ENCODE peak calls at places on chromosomes 6 and 20, in seven cellular contexts. J is upper lobe of right lung; N is RWPE1; Q is astrocyte; T is astrocyte of the spinal cord; I is Peyer's patch; H is CD4-positive, alpha-beta T cell. U is an unnamed sample.

GRCh38 chr6:149961728-149962425 is 1.9 kb upstream of the ULBP1 start:
- DNase-seq in J (no peak), N (no peak), Q (no peak), T (no peak), I (no peak), H (no peak), U (no peak)

GRCh38 chr20:44429017-44429339 is 46.7 kb upstream of the TTPAL start:
- DNase-seq in J (no peak), N (no peak), Q (no peak), T (no peak), I (no peak), H (no peak), U (no peak)

GRCh38 chr6:157625764-157626163 is 197.3 kb upstream of the SNX9 start:
- DNase-seq in J (no peak), N (no peak), Q (no peak), T (no peak), I (no peak), H (no peak), U (no peak)

GRCh38 chr6:42104095-42104806 is 38.2 kb downstream of the C6orf132 start:
- DNase-seq in J (peak; percentile 93), N (no peak), Q (no peak), T (peak; percentile 51), I (peak; percentile 60), H (peak; percentile 61), U (peak; percentile 90)

GRCh38 chr6:128438311-128438916 is 82.0 kb downstream of the PTPRK start:
- DNase-seq in J (no peak), N (no peak), Q (peak; percentile 19), T (no peak), I (no peak), H (no peak), U (no peak)

GRCh38 chr20:5170341-5170740 is 43.5 kb downstream of the CDS2 start:
- DNase-seq in J (no peak), N (no peak), Q (no peak), T (no peak), I (no peak), H (no peak), U (no peak)

GRCh38 chr6:95091823-95092436 is 485.4 kb upstream of the MANEA start:
- DNase-seq in J (no peak), N (peak; percentile 33), Q (peak; percentile 36), T (peak; percentile 83), I (no peak), H (no peak), U (no peak)

GRCh38 chr6:87472525-87473418 is at the start of gene SLC35A1:
- DNase-seq in J (peak; percentile 95), N (peak; percentile 78), Q (peak; percentile 70), T (peak; percentile 89), I (peak; percentile 81), H (peak; percentile 79), U (peak; percentile 92)

GRCh38 chr6:113306552-113307145 is 550.5 kb upstream of the MARCKS start:
- DNase-seq in J (peak; percentile 68), N (peak; percentile 23), Q (no peak), T (no peak), I (peak; percentile 76), H (peak; percentile 2), U (peak; percentile 35)

GRCh38 chr20:458766-459165 is 3.6 kb downstream of the TBC1D20 start:
- DNase-seq in J (no peak), N (no peak), Q (no peak), T (no peak), I (no peak), H (no peak), U (no peak)

GRCh38 chr20:460707-461106 is 1.6 kb downstream of the TBC1D20 start:
- DNase-seq in J (no peak), N (peak; percentile 35), Q (no peak), T (no peak), I (no peak), H (no peak), U (no peak)

GRCh38 chr20:461254-462198 is 807 bp downstream of the TBC1D20 start:
- DNase-seq in J (peak; percentile 84), N (peak; percentile 62), Q (peak; percentile 34), T (peak; percentile 45), I (peak; percentile 42), H (peak; percentile 41), U (peak; percentile 71)

GRCh38 chr20:460180-460579 is 2.2 kb downstream of the TBC1D20 start:
- DNase-seq in J (no peak), N (no peak), Q (no peak), T (no peak), I (no peak), H (no peak), U (no peak)

GRCh38 chr20:462199-462991 is at the start of gene TBC1D20:
- DNase-seq in J (peak; percentile 92), N (peak; percentile 94), Q (peak; percentile 63), T (peak; percentile 84), I (peak; percentile 79), H (peak; percentile 82), U (peak; percentile 93)
- TF ChIP-seq CTCF in J (no peak), N (no peak), Q (no peak), T (peak; percentile 14), I (peak; percentile 30), H (peak; percentile 20), U (peak; percentile 31)

GRCh38 chr6:158627940-158628211 is 16.7 kb downstream of the DYNLT1 start:
- DNase-seq in J (peak; percentile 44), N (no peak), Q (no peak), T (no peak), I (no peak), H (no peak), U (peak; percentile 18)

GRCh38 chr6:158630944-158631616 is 13.5 kb downstream of the DYNLT1 start:
- DNase-seq in J (peak; percentile 71), N (no peak), Q (peak; percentile 53), T (peak; percentile 43), I (no peak), H (no peak), U (no peak)

GRCh38 chr6:158628542-158628941 is 16.0 kb downstream of the DYNLT1 start:
- DNase-seq in J (peak; percentile 51), N (no peak), Q (no peak), T (no peak), I (no peak), H (no peak), U (peak; percentile 9)

GRCh38 chr6:158627168-158627939 is 17.2 kb downstream of the DYNLT1 start:
- DNase-seq in J (peak; percentile 42), N (no peak), Q (no peak), T (no peak), I (no peak), H (no peak), U (peak; percentile 4)

GRCh38 chr6:158629376-158630221 is 14.9 kb downstream of the DYNLT1 start:
- DNase-seq in J (peak; percentile 63), N (no peak), Q (no peak), T (no peak), I (no peak), H (peak; percentile 33), U (peak; percentile 25)
- TF ChIP-seq CTCF in J (peak; percentile 17), N (no peak), Q (no peak), T (no peak), I (peak; percentile 51), H (peak; percentile 30), U (peak; percentile 35)

GRCh38 chr6:137859025-137859424 is 8.0 kb upstream of the TNFAIP3 start:
- DNase-seq in J (no peak), N (no peak), Q (no peak), T (no peak), I (no peak), H (no peak), U (no peak)
- TF ChIP-seq CTCF in J (no peak), N (no peak), Q (no peak), T (no peak), I (no peak), H (no peak), U (no peak)

GRCh38 chr6:31067881-31068737 is 44.3 kb downstream of the C6orf15 start:
- DNase-seq in J (no peak), N (no peak), Q (no peak), T (no peak), I (no peak), H (no peak), U (no peak)

GRCh38 chr6:31075528-31075927 is 36.8 kb downstream of the C6orf15 start:
- DNase-seq in J (no peak), N (no peak), Q (peak; percentile 51), T (peak; percentile 69), I (no peak), H (no peak), U (no peak)

GRCh38 chr6:31068738-31069340 is 43.5 kb downstream of the C6orf15 start:
- DNase-seq in J (peak; percentile 85), N (peak; percentile 80), Q (peak; percentile 77), T (peak; percentile 80), I (peak; percentile 74), H (peak; percentile 63), U (peak; percentile 85)

GRCh38 chr6:31074406-31074805 is 38.0 kb downstream of the C6orf15 start:
- DNase-seq in J (no peak), N (no peak), Q (no peak), T (no peak), I (no peak), H (no peak), U (no peak)

DNA sequence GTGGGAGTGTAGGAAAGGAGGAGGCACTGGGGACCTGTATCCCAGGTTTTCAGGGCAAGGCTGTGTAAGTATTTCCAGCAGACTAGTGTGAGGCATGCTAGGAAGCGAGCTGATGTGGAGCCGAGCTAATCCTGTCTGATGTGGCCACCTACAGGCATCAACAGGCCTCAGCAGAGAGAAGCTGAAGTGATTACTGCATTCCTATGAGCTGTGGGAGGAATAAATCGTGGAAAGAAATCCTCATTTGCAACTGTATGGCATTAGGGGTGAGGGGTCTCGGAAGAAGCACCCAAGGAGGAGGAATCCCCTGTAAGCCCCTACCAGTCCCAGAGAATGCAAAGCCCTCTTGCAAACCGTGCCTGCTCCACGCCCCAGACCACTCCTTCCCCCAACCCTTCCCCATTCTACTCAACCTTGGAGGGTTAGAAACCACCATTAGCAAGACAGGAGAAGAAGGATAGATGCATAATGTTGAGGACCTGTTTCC is 41.6 kb downstream of the C6orf15 start:
- DNase-seq in J (no peak), N (peak; percentile 72), Q (peak; percentile 64), T (peak; percentile 79), I (no peak), H (no peak), U (no peak)
- TF ChIP-seq CTCF in J (peak; percentile 45), N (peak; percentile 80), Q (peak; percentile 80), T (peak; percentile 77), I (peak; percentile 40), H (no peak), U (peak; percentile 49)

GRCh38 chr6:165245287-165245686 is 64.1 kb downstream of the C6orf118 start:
- DNase-seq in J (no peak), N (peak; percentile 23), Q (peak; percentile 18), T (peak; percentile 30), I (no peak), H (no peak), U (no peak)
- TF ChIP-seq CTCF in J (peak; percentile 22), N (peak; percentile 22), Q (peak; percentile 51), T (peak; percentile 42), I (no peak), H (no peak), U (peak; percentile 17)